ENCODE peak calls at places on chromosomes 4 and X, in six cellular contexts. Y, Q, U, D, E and S are unnamed samples.

GRCh38 chrX:30530591-30530990 is 47.0 kb downstream of the TASL start:
- DNase-seq in Y (peak; percentile 47), Q (no peak), U (peak; percentile 29), E (peak; percentile 60), D (no peak), S (peak; percentile 63)

GRCh38 chrX:3136161-3136961 is 95.1 kb downstream of the ARSF start:
- DNase-seq in D (no peak), U (no peak), Y (peak; percentile 15), E (no peak), Q (no peak), S (peak; percentile 26)

GRCh38 chr4:8850074-8850829 is 21.4 kb downstream of the HMX1 start:
- DNase-seq in E (no peak), Y (no peak), D (no peak), U (no peak), Q (no peak), S (no peak)

GRCh38 chrX:154369453-154370299 is 4.8 kb downstream of the FLNA start:
- DNase-seq in E (peak; percentile 95), D (peak; percentile 87), Q (peak; percentile 76), Y (peak; percentile 77), U (peak; percentile 92), S (peak; percentile 82)

GRCh38 chrX:154439841-154440240 is 2.9 kb downstream of the GDI1 start:
- DNase-seq in E (no peak), Y (no peak), Q (no peak), D (no peak), U (no peak), S (no peak)

GRCh38 chrX:11309220-11309619 is 16.0 kb downstream of the AMELX start:
- DNase-seq in D (no peak), Q (no peak), U (no peak), Y (no peak), E (no peak), S (no peak)

GRCh38 chrX:152878976-152879755 is 18.7 kb upstream of the ZNF185 start:
- DNase-seq in E (no peak), U (no peak), D (no peak), Q (no peak), Y (peak; percentile 90), S (peak; percentile 91)

GRCh38 chr4:118917582-118917981 is 28.9 kb downstream of the SYNPO2 start:
- DNase-seq in E (peak; percentile 18), Q (no peak), Y (no peak), D (no peak), U (peak; percentile 51), S (no peak)

GRCh38 chrX:151738751-151739150 is 4.2 kb downstream of the CNGA2 start:
- DNase-seq in D (no peak), U (no peak), E (no peak), Q (no peak), Y (no peak), S (no peak)

GRCh38 chr4:69907151-69907550 is 23.7 kb upstream of the CSN1S1 start:
- DNase-seq in D (no peak), E (peak; percentile 33), Q (no peak), Y (peak; percentile 34), U (no peak), S (peak; percentile 9)

GRCh38 chrX:14497184-14497666 is 32.1 kb upstream of the GLRA2 start:
- DNase-seq in E (peak; percentile 4), Y (no peak), U (no peak), D (peak; percentile 4), Q (no peak), S (no peak)

GRCh38 chrX:66815227-66815626 is 176.3 kb upstream of the EDA2R start:
- DNase-seq in U (no peak), D (no peak), Y (no peak), E (no peak), Q (no peak), S (no peak)

DNA sequence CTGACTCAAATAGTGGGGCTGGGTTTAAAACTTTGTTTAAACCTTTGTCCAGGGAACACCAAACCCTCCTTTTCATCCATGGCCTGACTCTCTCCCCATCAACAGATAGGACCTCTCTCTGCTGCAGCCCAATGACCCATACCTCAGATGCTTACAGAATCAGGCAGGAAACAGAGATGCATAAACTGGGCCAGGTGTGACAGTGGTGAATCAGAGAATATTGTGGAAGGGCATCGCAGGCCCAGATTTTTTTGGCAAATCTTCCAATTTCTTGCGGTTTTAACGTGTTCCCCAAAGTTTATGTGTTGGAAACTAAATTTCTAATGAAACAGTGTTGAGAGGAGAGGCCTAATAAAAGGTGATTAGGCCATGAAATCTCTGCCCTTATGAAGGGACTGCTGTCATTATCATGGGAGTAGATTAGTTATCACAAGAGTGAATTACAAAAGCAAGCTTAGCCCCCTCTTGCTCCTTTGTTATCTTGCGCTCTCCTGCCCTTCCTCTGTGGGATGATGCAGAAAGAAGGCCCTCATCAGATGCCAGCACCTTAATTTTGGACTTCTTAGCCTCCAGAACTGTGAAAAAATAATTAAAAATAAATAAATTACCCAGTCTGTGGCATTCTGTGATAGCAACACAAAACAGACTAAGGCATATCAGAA is 82.8 kb downstream of the STK32B start:
- DNase-seq in D (no peak), Y (no peak), U (peak; percentile 22), E (no peak), Q (no peak), S (no peak)
- H3K4me3 ChIP-seq in D (no peak overlapping the region), Y (no peak overlapping the region), U (no peak overlapping the region), E (no peak overlapping the region), Q (no peak overlapping the region), S (no peak overlapping the region)

GRCh38 chr4:38968668-38969067 is 63.5 kb downstream of the TMEM156 start:
- DNase-seq in U (no peak), D (no peak), Y (no peak), Q (no peak), E (no peak), S (no peak)
- TF ChIP-seq CTCF in U (no peak), D (no peak), Y (no peak), Q (no peak), E (no peak), S (no peak)

DNA sequence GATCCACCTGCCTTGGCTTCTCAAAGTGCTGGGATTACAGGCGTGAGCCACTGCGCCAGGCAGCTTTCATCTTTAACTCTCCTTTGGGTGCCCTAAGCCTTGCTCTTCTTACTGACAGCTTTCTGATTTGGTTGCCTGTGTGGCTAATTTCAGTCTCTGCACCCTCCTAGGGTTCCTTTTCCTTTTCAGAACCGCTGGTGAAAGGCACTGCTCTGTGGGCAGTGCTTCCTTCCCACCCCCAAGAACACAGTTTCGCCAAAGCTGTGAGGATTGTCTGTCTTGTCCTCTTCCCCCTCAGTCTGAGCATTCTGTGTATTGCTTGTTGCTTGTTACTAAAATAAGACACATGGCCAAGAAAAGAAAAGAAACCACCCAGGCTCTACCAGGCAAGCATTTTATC is 101.4 kb upstream of the FRMPD3 start:
- DNase-seq in E (no peak), D (no peak), Q (no peak), U (no peak), Y (no peak), S (no peak)
- H3K4me3 ChIP-seq in E (no peak overlapping the region), D (no peak overlapping the region), Q (no peak overlapping the region), U (no peak overlapping the region), Y (no peak overlapping the region), S (no peak overlapping the region)

GRCh38 chr4:39066371-39066770 is 4.3 kb downstream of the KLHL5 start:
- DNase-seq in U (no peak), Q (no peak), D (no peak), E (no peak), Y (no peak), S (no peak)

GRCh38 chr4:39062499-39062898 is 467 bp downstream of the KLHL5 start:
- DNase-seq in Y (no peak), U (no peak), Q (no peak), E (no peak), D (no peak), S (no peak)

GRCh38 chr4:39062094-39062493 is at the start of gene KLHL5:
- DNase-seq in U (no peak), Y (no peak), D (no peak), Q (no peak), E (no peak), S (no peak)

GRCh38 chr4:39056023-39056422 is 6.0 kb upstream of the KLHL5 start:
- DNase-seq in Y (no peak), D (no peak), Q (no peak), U (no peak), E (no peak), S (no peak)

DNA sequence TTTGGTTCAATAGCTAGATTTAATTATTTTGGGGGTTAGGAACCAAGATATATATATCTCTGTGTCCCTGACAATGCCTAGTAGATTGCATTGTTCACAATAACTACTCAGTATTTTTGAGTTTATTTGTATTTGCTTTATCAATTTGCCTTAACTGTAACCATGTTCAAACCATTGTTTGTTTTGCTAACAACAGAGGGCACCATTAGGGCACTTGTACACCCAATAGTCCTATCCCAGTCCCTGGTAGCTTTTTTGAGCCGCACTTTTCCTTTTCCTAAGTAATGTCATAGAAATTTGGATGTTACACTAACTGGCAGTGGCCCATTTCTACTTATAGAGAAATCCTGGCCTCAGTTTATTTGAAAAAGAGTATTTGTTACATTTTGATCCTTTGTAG is 582 bp upstream of the KLHL5 start:
- DNase-seq in Y (no peak), E (no peak), Q (no peak), D (no peak), U (no peak), S (no peak)
- TF ChIP-seq CTCF in Y (no peak), E (no peak), Q (no peak), D (no peak), U (peak; percentile 32), S (no peak)

DNA sequence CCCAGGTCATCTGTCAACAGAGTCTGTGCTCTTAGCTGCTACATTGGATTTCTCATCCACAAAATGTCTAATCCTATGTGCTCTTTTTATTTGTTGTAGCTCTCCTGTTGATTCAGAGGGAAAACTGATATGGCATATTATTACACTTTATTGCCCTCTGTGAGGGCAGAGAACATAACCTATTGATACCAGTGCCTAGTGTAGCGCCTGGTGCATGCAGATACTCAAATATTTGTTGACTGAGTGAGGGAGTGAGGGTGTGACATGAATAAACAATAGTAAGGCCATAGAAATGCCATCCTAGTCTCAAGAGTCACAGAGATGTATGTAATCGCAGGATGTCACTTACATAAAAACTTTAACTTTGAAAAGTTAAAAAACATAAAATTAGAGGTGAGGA is 159.1 kb downstream of the SHROOM3 start:
- DNase-seq in Y (no peak), U (peak; percentile 57), Q (no peak), D (no peak), E (no peak), S (no peak)
- H3K4me3 ChIP-seq in Y (no peak overlapping the region), U (no peak overlapping the region), Q (no peak overlapping the region), D (no peak overlapping the region), E (no peak overlapping the region), S (no peak overlapping the region)

GRCh38 chr4:87547016-87547708 is 18.0 kb upstream of the SPARCL1 start:
- DNase-seq in Y (no peak), U (no peak), D (no peak), E (no peak), Q (no peak), S (no peak)
- TF ChIP-seq CTCF in Y (no peak), U (no peak), D (no peak), E (no peak), Q (no peak), S (no peak)